ENCODE peak calls at places on chromosome 5, in seven cellular contexts. B, F, W, U, Z, L and G are unnamed samples.

GRCh38 chr5:1734271-1734907 is 65.2 kb downstream of the MRPL36 start:
- DNase-seq in U (no peak), B (no peak), Z (no peak), F (no peak), W (no peak), L (peak; percentile 57), G (no peak)

GRCh38 chr5:158777647-158778368 is 321.9 kb downstream of the EBF1 start:
- DNase-seq in B (peak; percentile 61), Z (no peak), U (peak; percentile 4), F (no peak), W (no peak), L (no peak), G (no peak)

GRCh38 chr5:169099801-169100734 is 200.9 kb downstream of the SLIT3 start:
- DNase-seq in Z (no peak), B (no peak), F (no peak), U (no peak), L (no peak), W (no peak), G (peak; percentile 14)

GRCh38 chr5:173577166-173577565 is 39.3 kb downstream of the BOD1 start:
- DNase-seq in U (no peak), Z (no peak), L (no peak), F (no peak), W (no peak), B (no peak), G (no peak)

GRCh38 chr5:160479926-160480325 is 58.3 kb downstream of the PTTG1 start:
- DNase-seq in W (no peak), F (peak; percentile 60), L (no peak), Z (peak; percentile 68), U (peak; percentile 68), B (no peak), G (peak; percentile 63)

GRCh38 chr5:178163772-178164735 is 10.4 kb upstream of the NHP2 start:
- DNase-seq in U (peak; percentile 51), W (peak; percentile 66), L (peak; percentile 92), Z (peak; percentile 35), F (peak; percentile 77), B (peak; percentile 85), G (peak; percentile 74)

GRCh38 chr5:78404682-78405293 is 44.4 kb downstream of the SCAMP1 start:
- DNase-seq in Z (peak; percentile 34), B (no peak), U (no peak), F (no peak), L (no peak), W (no peak), G (no peak)

GRCh38 chr5:40383719-40384651 is 295.7 kb upstream of the PTGER4 start:
- DNase-seq in B (no peak), L (no peak), U (peak; percentile 89), W (no peak), F (no peak), Z (peak; percentile 95), G (peak; percentile 81)

GRCh38 chr5:175378444-175379028 is 65.4 kb downstream of the DRD1 start:
- DNase-seq in W (no peak), Z (peak; percentile 53), L (no peak), B (no peak), U (no peak), F (no peak), G (peak; percentile 21)

GRCh38 chr5:160271396-160271795 is 41.0 kb downstream of the CCNJL start:
- DNase-seq in F (no peak), B (no peak), U (peak; percentile 41), L (no peak), Z (peak; percentile 26), W (no peak), G (peak; percentile 63)

GRCh38 chr5:30197662-30198061 is 995.8 kb upstream of the CDH6 start:
- DNase-seq in F (no peak), L (no peak), W (no peak), Z (no peak), U (no peak), B (no peak), G (no peak)

GRCh38 chr5:123181394-123181801 is 92.4 kb downstream of the PRDM6 start:
- DNase-seq in U (peak; percentile 52), Z (peak; percentile 82), W (no peak), B (no peak), L (no peak), F (no peak), G (no peak)

GRCh38 chr5:153959134-153959957 is 79.4 kb downstream of the FAM114A2 start:
- DNase-seq in F (no peak), U (peak; percentile 23), L (no peak), Z (peak; percentile 45), W (no peak), B (no peak), G (no peak)

GRCh38 chr5:150358261-150359095 is 981 bp downstream of the TCOF1 start:
- DNase-seq in L (no peak), W (peak; percentile 28), B (no peak), Z (peak; percentile 81), F (no peak), U (peak; percentile 8), G (peak; percentile 47)

GRCh38 chr5:173715607-173716006 is 99.2 kb upstream of the BOD1 start:
- DNase-seq in F (no peak), U (no peak), L (no peak), W (no peak), Z (no peak), B (no peak), G (no peak)

GRCh38 chr5:90709323-90710148 is 150.9 kb downstream of the ADGRV1 start:
- DNase-seq in U (peak; percentile 54), L (no peak), Z (peak; percentile 48), F (no peak), B (no peak), W (peak; percentile 64), G (peak; percentile 57)

GRCh38 chr5:165137701-165138100 is 1632.3 kb downstream of the MAT2B start:
- DNase-seq in F (no peak), Z (no peak), W (peak; percentile 32), L (no peak), U (no peak), B (no peak), G (no peak)

GRCh38 chr5:60487885-60488425 is 212.0 kb downstream of the DEPDC1B start:
- DNase-seq in Z (no peak), F (peak; percentile 17), W (no peak), L (no peak), B (no peak), U (no peak), G (peak; percentile 95)

GRCh38 chr5:139979518-139979917 is 63.6 kb downstream of the NRG2 start:
- DNase-seq in Z (no peak), W (no peak), F (no peak), B (no peak), L (no peak), U (no peak), G (no peak)